ENCODE peak calls at places on chromosome X, in five cellular contexts. Z, R, Q, I and G are unnamed samples.
A peak's percentile ranks its signal among the peaks of the same experiment; 100 is the strongest.

GRCh38 chrX:141439651-141440050 is 144.9 kb downstream of the SPANXA1 start:
- DNase-seq in I (no peak), Q (no peak), Z (no peak), R (no peak), G (no peak)

GRCh38 chrX:107547621-107548020 is 80.7 kb upstream of the PRPS1 start:
- DNase-seq in I (no peak), Q (no peak), R (no peak), Z (no peak), G (no peak)

GRCh38 chrX:143635915-143636314 is at the start of gene SLITRK4:
- DNase-seq in Q (no peak), I (no peak), R (no peak), Z (peak; percentile 22), G (no peak)

GRCh38 chrX:25144043-25144940 is 128.5 kb upstream of the ARX start:
- DNase-seq in Q (no peak), I (no peak), Z (peak; percentile 50), R (peak; percentile 17), G (peak; percentile 15)

GRCh38 chrX:54817220-54817820 is 9.8 kb downstream of the MAGED2 start:
- DNase-seq in I (no peak), Z (no peak), Q (no peak), R (no peak), G (no peak)

GRCh38 chrX:118181030-118181429 is 64.4 kb upstream of the KLHL13 start:
- DNase-seq in Z (no peak), R (no peak), Q (no peak), I (no peak), G (no peak)

GRCh38 chrX:7215842-7216241 is 67.9 kb upstream of the PUDP start:
- DNase-seq in Z (no peak), I (no peak), Q (no peak), R (no peak), G (peak; percentile 33)

GRCh38 chrX:153032397-153033118 is 23.7 kb upstream of the PNMA3 start:
- DNase-seq in Q (peak; percentile 78), Z (peak; percentile 52), R (peak; percentile 30), I (peak; percentile 43), G (peak; percentile 14)

GRCh38 chrX:119063428-119063827 is 9.4 kb upstream of the CT47C1 start:
- DNase-seq in I (no peak), Z (no peak), Q (no peak), R (no peak), G (no peak)

GRCh38 chrX:31572396-31572795 is 500.6 kb upstream of the FTHL17 start:
- DNase-seq in R (no peak), Q (no peak), I (no peak), Z (no peak), G (no peak)

GRCh38 chrX:153643431-153644351 is 3.3 kb upstream of the DUSP9 start:
- DNase-seq in Z (no peak), I (no peak), Q (no peak), R (no peak), G (no peak)

GRCh38 chrX:123731987-123732678 is 719 bp downstream of the THOC2 start:
- DNase-seq in R (no peak), I (peak; percentile 0), Q (peak; percentile 60), Z (no peak), G (no peak)

GRCh38 chrX:2283111-2283847 is 217.5 kb downstream of the DHRSX start:
- DNase-seq in I (no peak), Q (no peak), R (no peak), Z (no peak), G (no peak)

GRCh38 chrX:77527233-77528001 is 80.2 kb downstream of the FGF16 start:
- DNase-seq in I (no peak), Q (peak; percentile 42), R (no peak), Z (peak; percentile 36), G (no peak)

GRCh38 chrX:154046262-154046771 is 26.6 kb upstream of the IRAK1 start:
- DNase-seq in R (no peak), Q (no peak), I (no peak), Z (peak; percentile 38), G (peak; percentile 75)

GRCh38 chrX:134886201-134886600 is 104.6 kb upstream of the SMIM10 start:
- DNase-seq in I (no peak), R (no peak), Q (no peak), Z (no peak), G (no peak)